ENCODE peak calls at places on chromosomes 16 and 17, in eight cellular contexts. X is CD8-positive, alpha-beta memory T cell; H is Peyer's patch; O is iPS DF 6.9; C is mesenchymal stem cell; G is testis; V is cardiac muscle cell; Q is osteoblast. P is an unnamed sample.

GRCh38 chr17:2172447-2172938 is 117.6 kb downstream of the HIC1 start:
- DNase-seq in H (no peak), C (no peak), Q (no peak), G (no peak), X (no peak), O (no peak), V (no peak), P (no peak)

GRCh38 chr16:9072806-9073341 is 18.6 kb upstream of the HAPSTR1 start:
- DNase-seq in X (no peak), Q (peak), C (peak), V (no peak), G (no peak), H (no peak), O (no peak), P (no peak)

GRCh38 chr16:85490971-85491771 is 122.0 kb upstream of the GSE1 start:
- DNase-seq in G (peak), C (no peak), V (no peak), Q (no peak), X (peak), H (peak), O (no peak), P (peak)

GRCh38 chr16:49602201-49603041 is 228.8 kb downstream of the C16orf78 start:
- DNase-seq in O (no peak), C (no peak), Q (peak), V (no peak), G (peak), H (no peak), X (no peak), P (no peak)

GRCh38 chr17:15662726-15663125 is 21.4 kb downstream of the TRIM16 start:
- DNase-seq in H (no peak), V (no peak), X (no peak), O (no peak), G (no peak), Q (no peak), C (no peak), P (no peak)

GRCh38 chr16:25027781-25028180 is 12.6 kb upstream of the ARHGAP17 start:
- DNase-seq in O (no peak), V (no peak), H (peak), Q (no peak), C (no peak), G (no peak), X (no peak), P (no peak)

GRCh38 chr17:47999612-48000011 is 28.7 kb downstream of the CDK5RAP3 start:
- DNase-seq in V (no peak), Q (peak), O (no peak), G (no peak), H (no peak), C (peak), X (peak), P (no peak)

GRCh38 chr17:3885271-3885670 is 7.6 kb downstream of the CAMKK1 start:
- DNase-seq in X (no peak), H (no peak), G (no peak), V (no peak), O (no peak), Q (no peak), C (no peak), P (no peak)

GRCh38 chr16:56355786-56356275 is 69.5 kb downstream of the AMFR start:
- DNase-seq in Q (peak), O (no peak), G (peak), H (peak), V (no peak), C (no peak), X (no peak), P (no peak)

GRCh38 chr16:89472711-89473075 is 17.7 kb downstream of the ANKRD11 start:
- DNase-seq in O (no peak), G (no peak), C (no peak), Q (no peak), H (no peak), V (no peak), X (no peak), P (no peak)

GRCh38 chr17:18262641-18263040 is 2.2 kb downstream of the MIEF2 start:
- DNase-seq in H (no peak), Q (peak), C (no peak), X (no peak), G (no peak), O (no peak), V (no peak), P (no peak)

GRCh38 chr17:36840796-36841195 is 96.5 kb upstream of the LHX1 start:
- DNase-seq in O (no peak), Q (no peak), G (no peak), X (no peak), C (no peak), H (no peak), V (no peak), P (no peak)

GRCh38 chr16:10972108-10972955 is 28.0 kb downstream of the CLEC16A start:
- DNase-seq in X (no peak), G (no peak), Q (no peak), H (no peak), V (no peak), C (no peak), O (no peak), P (no peak)

GRCh38 chr17:71438631-71439146 is 682.1 kb upstream of the SOX9 start:
- DNase-seq in V (peak), H (no peak), C (peak), G (no peak), X (no peak), Q (peak), O (no peak), P (no peak)

GRCh38 chr16:3578610-3579551 is 1.7 kb upstream of the NLRC3 start:
- DNase-seq in O (no peak), V (no peak), G (no peak), H (peak), X (peak), C (no peak), Q (peak), P (peak)

GRCh38 chr16:14405611-14406537 is 224.2 kb downstream of the PARN start:
- DNase-seq in G (peak), V (peak), X (no peak), C (no peak), Q (peak), O (peak), H (peak), P (no peak)

GRCh38 chr17:40490289-40490853 is 11.1 kb downstream of the TNS4 start:
- DNase-seq in C (peak), O (no peak), X (no peak), G (peak), V (peak), H (peak), Q (peak), P (no peak)

GRCh38 chr17:36777118-36777517 is 160.2 kb upstream of the LHX1 start:
- DNase-seq in V (peak), H (no peak), C (peak), X (no peak), G (no peak), O (no peak), Q (no peak), P (no peak)

DNA sequence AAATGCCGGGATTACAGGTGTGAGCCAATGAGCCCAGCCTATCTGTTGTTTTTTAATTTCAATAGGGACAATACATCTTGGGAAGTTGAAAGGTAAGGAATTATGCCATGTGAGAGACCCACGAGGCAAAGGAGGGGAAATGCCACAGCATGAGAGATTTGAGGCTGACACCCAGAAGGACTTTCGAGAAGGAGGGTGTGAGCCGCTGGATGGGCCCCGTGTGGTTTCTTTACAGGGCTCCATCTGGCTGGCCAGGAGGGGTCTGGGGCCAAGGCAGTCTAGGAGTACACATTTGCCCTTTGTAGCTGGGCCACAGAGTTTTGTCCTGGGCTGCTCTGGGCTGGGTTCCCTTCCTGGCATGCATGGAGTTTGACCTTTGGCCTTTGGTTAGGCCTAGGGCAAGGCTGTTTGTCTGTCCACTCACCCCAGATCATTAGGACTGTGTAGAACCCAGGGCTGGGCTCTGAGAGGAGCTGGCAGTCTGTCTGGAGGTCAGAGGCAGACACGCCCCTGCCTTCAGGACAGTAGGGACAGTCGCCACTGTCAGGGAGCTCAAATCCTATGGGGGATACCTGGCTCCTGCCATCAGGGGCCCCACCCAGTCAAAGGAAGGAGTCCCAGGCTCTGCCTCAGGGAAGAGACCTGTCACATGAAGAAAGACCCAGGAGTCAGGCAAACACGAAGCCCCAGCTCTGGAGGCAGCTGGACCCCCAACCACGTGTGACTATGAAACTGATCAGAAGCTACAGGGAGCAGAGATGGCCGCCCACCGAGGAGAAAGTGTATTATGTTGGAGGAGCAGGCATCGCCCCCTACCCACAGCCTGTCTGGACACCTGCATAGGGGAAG is 24.2 kb upstream of the NXPH3 start:
- DNase-seq in V (no peak), O (no peak), Q (peak), X (no peak), G (no peak), C (no peak), H (no peak), P (no peak)
- H3K4me3 ChIP-seq in V (no peak), O (no peak), Q (no peak), X (no peak), G (no peak), C (no peak), H (no peak), P (no peak)

DNA sequence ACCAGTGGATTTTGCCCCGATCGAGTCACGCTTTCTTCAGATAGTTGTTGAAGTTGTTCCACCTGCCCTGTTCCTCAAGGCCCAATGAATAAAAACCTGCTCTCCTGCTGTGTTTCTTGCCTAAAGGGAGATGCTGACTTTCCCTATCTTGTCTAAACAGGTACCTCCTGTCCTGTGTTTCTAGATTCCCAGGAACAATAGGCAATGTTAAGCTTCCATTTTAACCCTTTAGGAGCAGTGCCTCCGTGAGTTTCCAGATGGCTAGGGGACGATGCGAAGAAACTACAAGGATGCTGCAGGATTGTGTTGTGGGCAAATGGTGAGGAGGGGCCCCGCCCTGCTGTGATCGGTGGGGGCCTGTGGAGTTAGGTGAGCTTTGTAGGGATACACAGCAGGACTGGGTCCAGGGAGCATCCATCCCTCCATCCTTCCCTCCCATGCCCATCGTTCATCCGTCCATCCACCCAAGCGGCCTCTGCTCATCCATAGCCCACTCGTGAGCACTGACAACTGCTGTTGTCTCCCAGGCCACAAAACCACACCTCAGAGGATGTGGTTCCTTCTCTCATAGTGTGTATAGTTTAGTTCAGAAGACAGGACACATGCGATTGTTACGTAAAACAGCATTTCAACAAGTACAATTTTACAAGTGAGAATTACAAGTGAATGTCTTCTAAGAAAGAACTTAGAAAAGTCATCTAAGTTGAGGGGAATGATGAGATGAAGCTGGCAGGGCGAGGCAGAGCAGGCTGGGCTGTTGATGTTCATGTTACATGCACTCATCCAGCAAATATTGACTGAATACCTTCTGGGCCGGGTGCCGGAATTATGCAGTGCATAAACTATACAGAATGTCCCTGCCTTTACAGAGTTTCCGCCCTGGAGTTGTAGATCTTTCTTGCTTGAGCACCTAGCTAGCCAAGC is 5.2 kb downstream of the ARSG start:
- DNase-seq in X (peak), C (no peak), H (peak), O (no peak), Q (no peak), G (peak), V (no peak), P (peak)
- H3K27ac ChIP-seq in X (peak), C (no peak), H (peak), O (no peak), Q (no peak), G (no peak), V (no peak), P (peak)

DNA sequence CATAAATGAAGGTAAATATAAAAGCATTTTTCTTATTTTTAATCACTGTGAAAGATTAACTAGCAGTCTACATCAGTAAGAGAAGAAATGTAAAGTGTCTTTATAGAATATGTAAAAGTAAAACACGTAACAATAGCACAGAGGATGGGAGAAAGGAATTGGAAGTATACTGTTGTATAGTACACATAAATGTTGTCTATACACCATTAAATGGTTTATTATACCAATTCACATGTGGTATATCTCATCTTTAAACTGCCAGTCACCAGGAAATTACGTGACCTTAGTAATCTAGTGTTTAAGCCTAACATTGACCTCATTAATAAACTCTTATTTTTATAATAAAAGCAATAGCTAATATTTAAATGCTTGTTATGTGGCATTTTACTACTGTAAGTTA is 87.4 kb downstream of the USP32 start:
- DNase-seq in C (no peak), V (no peak), H (no peak), O (no peak), Q (no peak), G (no peak), X (no peak), P (no peak)
- H3K4me3 ChIP-seq in C (no peak), V (no peak), H (no peak), O (no peak), Q (no peak), G (no peak), X (no peak), P (no peak)

GRCh38 chr17:29642171-29642611 is 19.5 kb upstream of the CORO6 start:
- DNase-seq in H (no peak), G (no peak), O (no peak), C (no peak), Q (no peak), X (no peak), V (no peak), P (no peak)
- H3K27ac ChIP-seq in H (peak), G (no peak), O (no peak), C (no peak), Q (no peak), X (no peak), V (peak), P (no peak)

GRCh38 chr17:44916059-44916780 is 920 bp upstream of the GFAP start:
- DNase-seq in V (peak), Q (peak), O (no peak), C (no peak), H (peak), X (no peak), G (no peak), P (no peak)

GRCh38 chr17:44915727-44916058 is 393 bp upstream of the GFAP start:
- DNase-seq in X (no peak), C (no peak), G (no peak), O (no peak), V (no peak), Q (no peak), H (peak), P (no peak)

GRCh38 chr17:44918006-44918405 is 2.7 kb upstream of the GFAP start:
- DNase-seq in G (no peak), Q (no peak), H (no peak), C (no peak), O (no peak), X (no peak), V (no peak), P (no peak)

GRCh38 chr17:44917456-44917855 is 2.2 kb upstream of the GFAP start:
- DNase-seq in O (no peak), V (no peak), H (no peak), X (no peak), C (no peak), G (no peak), Q (peak), P (no peak)

DNA sequence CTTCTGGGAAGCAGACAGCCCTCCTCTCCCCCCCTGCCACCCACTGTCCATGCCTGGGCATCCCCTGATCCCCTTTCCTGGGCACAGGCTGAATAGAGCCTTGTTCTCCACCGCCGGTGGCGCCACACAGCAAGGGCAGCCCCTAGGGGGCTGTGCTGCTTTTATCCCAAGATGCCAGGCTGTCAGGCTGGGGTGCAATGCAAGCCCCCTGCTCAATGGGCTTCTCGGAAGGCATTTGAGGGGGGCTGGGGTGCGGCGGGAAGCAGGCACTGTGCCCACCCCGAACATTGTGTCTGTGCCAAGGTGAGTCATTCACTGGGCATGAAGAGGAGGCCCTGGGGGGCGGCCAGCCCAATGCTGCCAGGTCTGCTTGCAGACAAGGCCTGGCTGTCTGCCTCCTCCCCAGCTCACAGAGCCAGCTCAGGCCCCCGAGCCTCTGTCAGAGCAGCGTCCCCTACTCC is 1.5 kb upstream of the GFAP start:
- DNase-seq in X (no peak), G (no peak), H (peak), V (no peak), C (no peak), Q (peak), O (no peak), P (no peak)
- H3K4me3 ChIP-seq in X (no peak), G (no peak), H (no peak), V (no peak), C (no peak), Q (no peak), O (no peak), P (no peak)

GRCh38 chr16:53664724-53665345 is 38.8 kb downstream of the RPGRIP1L start:
- DNase-seq in X (no peak), Q (peak), C (peak), H (no peak), O (no peak), G (peak), V (peak), P (no peak)
- H3K27ac ChIP-seq in X (no peak), Q (peak), C (no peak), H (no peak), O (no peak), G (peak), V (no peak), P (no peak)

DNA sequence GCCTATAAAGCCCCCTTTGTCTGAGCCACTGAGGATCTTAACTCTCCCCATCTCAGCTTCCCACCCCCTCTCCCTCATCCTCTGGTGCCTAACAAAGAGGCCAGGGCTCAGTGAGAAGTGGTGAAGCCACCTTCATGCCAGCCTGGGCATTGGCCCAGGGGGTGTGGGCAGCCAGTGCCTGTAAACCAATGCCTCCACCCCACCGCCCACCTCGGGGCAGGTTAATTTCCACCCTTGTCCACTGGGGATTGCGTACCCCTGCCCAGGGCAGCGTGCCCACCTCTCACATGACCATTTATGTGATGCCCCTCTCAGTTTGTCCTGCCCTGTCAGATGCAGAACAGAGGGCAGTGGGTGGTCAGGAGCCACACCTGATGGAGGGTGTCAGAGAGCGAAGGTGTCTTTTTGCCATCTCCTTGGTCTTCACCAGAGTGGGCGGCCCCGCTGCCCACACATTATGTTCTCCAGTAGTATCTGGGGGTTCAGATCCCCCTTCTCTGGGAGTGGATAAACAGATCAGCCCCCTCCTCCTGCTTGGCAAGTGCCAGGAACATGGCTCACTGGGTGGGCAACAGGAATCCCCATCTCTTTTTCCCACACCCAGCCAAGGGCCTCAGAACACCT is 10.1 kb upstream of the ARHGAP23 start:
- DNase-seq in V (no peak), G (no peak), X (no peak), C (no peak), Q (peak), H (no peak), O (no peak), P (no peak)
- H3K4me3 ChIP-seq in V (no peak), G (no peak), X (no peak), C (no peak), Q (no peak), H (no peak), O (no peak), P (no peak)

GRCh38 chr16:67441907-67442306 is 11.0 kb downstream of the HSD11B2 start:
- DNase-seq in C (no peak), O (no peak), V (no peak), X (no peak), H (no peak), G (no peak), Q (peak), P (no peak)
- H3K27ac ChIP-seq in C (no peak), O (no peak), V (no peak), X (no peak), H (peak), G (no peak), Q (no peak), P (no peak)

DNA sequence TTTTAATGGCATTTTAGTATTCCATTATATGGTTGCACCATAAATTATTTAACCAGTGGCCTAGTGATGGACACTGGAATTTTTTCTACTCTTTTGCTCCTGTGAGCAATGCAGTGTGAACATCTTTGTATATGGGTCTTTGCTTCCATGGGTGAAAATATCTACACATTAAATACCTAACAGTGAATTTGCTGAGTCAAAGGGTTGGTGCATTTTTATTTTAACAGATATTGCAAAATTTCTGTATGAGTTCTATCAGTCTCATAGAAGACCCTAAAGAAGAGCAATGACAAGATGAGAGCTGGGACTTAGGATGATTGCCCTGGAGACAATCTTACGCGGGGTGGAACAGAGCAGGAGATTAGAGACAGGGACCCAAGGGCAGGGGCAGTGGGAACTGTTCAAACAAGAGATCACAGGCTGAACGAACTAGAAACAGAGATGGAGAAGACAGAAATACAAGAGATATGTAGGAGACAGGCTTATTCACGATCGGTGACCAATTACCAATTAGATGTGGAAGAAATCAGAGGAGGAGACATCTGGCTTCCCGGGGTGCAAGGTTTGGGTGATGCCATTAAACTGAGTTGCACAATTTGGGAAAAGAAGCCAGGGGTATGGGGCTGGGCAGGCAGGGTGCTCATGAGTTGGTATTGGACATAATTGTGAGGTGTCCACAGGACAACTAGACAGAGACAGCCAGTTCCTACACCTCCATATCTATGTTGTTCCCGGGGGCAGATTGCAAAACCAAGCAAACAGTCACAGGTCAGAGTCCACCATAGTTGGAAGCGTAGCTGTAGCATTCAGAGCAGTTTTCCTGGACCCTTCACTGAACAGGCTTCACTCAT is 39.9 kb upstream of the LONP2 start:
- DNase-seq in O (no peak), C (no peak), X (no peak), Q (no peak), V (no peak), H (peak), G (no peak), P (no peak)
- H3K4me3 ChIP-seq in O (no peak), C (no peak), X (no peak), Q (no peak), V (no peak), H (no peak), G (no peak), P (no peak)

P was measured in CD4-positive, CD25-positive, alpha-beta regulatory T cell.